ENCODE peak calls at places on chromosomes 11 and 22, in four cellular contexts. E is glomerular endothelial cell, M is mammary epithelial cell, U is GM19239. A is an unnamed sample.

GRCh38 chr11:67438121-67438902 is 830 bp upstream of the PTPRCAP start:
- DNase-seq in E (no peak), M (no peak), U (no peak), A (no peak)

GRCh38 chr22:38713921-38714320 is 8.2 kb downstream of the GTPBP1 start:
- DNase-seq in E (no peak), U (no peak), M (no peak), A (no peak)

GRCh38 chr11:42239102-42239501 is 779.6 kb upstream of the LRRC4C start:
- DNase-seq in E (no peak), M (peak; percentile 78), U (no peak), A (no peak)

GRCh38 chr11:102495161-102496042 is 35.1 kb downstream of the MMP7 start:
- DNase-seq in E (peak; percentile 87), M (peak; percentile 70), U (peak; percentile 21), A (peak; percentile 72)

GRCh38 chr11:119293461-119293860 is 23.5 kb downstream of the MCAM start:
- DNase-seq in E (no peak), M (no peak), U (no peak), A (no peak)

GRCh38 chr22:27074016-27074415 is 416.6 kb downstream of the MIAT start:
- DNase-seq in U (no peak), M (no peak), E (no peak), A (no peak)

GRCh38 chr11:61437496-61437895 is 7.6 kb downstream of the SDHAF2 start:
- DNase-seq in M (no peak), E (no peak), U (no peak), A (no peak)

GRCh38 chr11:9367551-9367950 is 16.9 kb upstream of the IPO7 start:
- DNase-seq in U (no peak), M (no peak), E (no peak), A (no peak)

GRCh38 chr11:73554677-73555320 is 43.1 kb downstream of the FAM168A start:
- DNase-seq in E (no peak), U (no peak), M (no peak), A (no peak)

GRCh38 chr22:44085743-44086741 is 61.9 kb downstream of the PARVB start:
- DNase-seq in U (peak; percentile 48), M (peak; percentile 69), E (peak; percentile 52), A (peak; percentile 55)

GRCh38 chr11:5505363-5506048 is 4.3 kb downstream of the UBQLN3 start:
- DNase-seq in U (no peak), E (no peak), M (no peak), A (peak; percentile 71)

GRCh38 chr11:9069256-9069655 is 22.1 kb downstream of the SCUBE2 start:
- DNase-seq in E (no peak), M (no peak), U (no peak), A (no peak)

GRCh38 chr11:69063671-69064260 is 15.0 kb downstream of the TPCN2 start:
- DNase-seq in E (no peak), U (no peak), M (no peak), A (no peak)

GRCh38 chr11:95517453-95517852 is 272.1 kb downstream of the FAM76B start:
- DNase-seq in U (no peak), M (no peak), E (no peak), A (no peak)

GRCh38 chr11:122656631-122657101 is 1.1 kb downstream of the UBASH3B start:
- DNase-seq in E (no peak), U (no peak), M (peak; percentile 54), A (peak; percentile 18)

GRCh38 chr11:77172666-77172982 is 44.6 kb downstream of the MYO7A start:
- DNase-seq in M (no peak), U (no peak), E (no peak), A (no peak)

GRCh38 chr11:16511109-16511806 is 154.9 kb upstream of the SOX6 start:
- DNase-seq in U (no peak), E (no peak), M (peak; percentile 88), A (no peak)

GRCh38 chr11:94067010-94067409 is 45.9 kb downstream of the HEPHL1 start:
- DNase-seq in M (no peak), U (no peak), E (no peak), A (no peak)

GRCh38 chr11:8006349-8006977 is 19.3 kb downstream of the EIF3F start:
- DNase-seq in E (peak; percentile 37), U (no peak), M (peak; percentile 53), A (peak; percentile 78)

GRCh38 chr22:18984564-18984963 is 48.5 kb upstream of the PRODH start:
- DNase-seq in U (no peak), E (no peak), M (no peak), A (no peak)

GRCh38 chr11:95089620-95090542 is at the start of gene ENDOD1:
- DNase-seq in U (peak; percentile 69), E (no peak), M (peak; percentile 83), A (peak; percentile 18)

GRCh38 chr11:31303644-31304043 is 65.9 kb downstream of the DCDC1 start:
- DNase-seq in U (no peak), E (no peak), M (no peak), A (no peak)

GRCh38 chr11:35166369-35167360 is 27.7 kb downstream of the CD44 start:
- DNase-seq in U (no peak), M (peak; percentile 98), E (peak; percentile 58), A (peak; percentile 98)

GRCh38 chr22:22166941-22167713 is 77.5 kb upstream of the VPREB1 start:
- DNase-seq in M (no peak), E (no peak), U (no peak), A (no peak)

GRCh38 chr11:125062931-125063428 is at the start of gene SLC37A2:
- DNase-seq in M (peak; percentile 81), E (no peak), U (peak; percentile 63), A (peak; percentile 37)

GRCh38 chr11:1568451-1568911 is 3.6 kb downstream of the DUSP8 start:
- DNase-seq in E (no peak), M (no peak), U (peak; percentile 4), A (no peak)

GRCh38 chr11:65695459-65696241 is 16.4 kb upstream of the KAT5 start:
- DNase-seq in M (peak; percentile 57), U (no peak), E (peak; percentile 48), A (peak; percentile 23)

GRCh38 chr11:12706531-12707499 is 32.6 kb downstream of the TEAD1 start:
- DNase-seq in E (no peak), U (no peak), M (no peak), A (no peak)

GRCh38 chr11:68331338-68331947 is 19.1 kb downstream of the LRP5 start:
- DNase-seq in E (no peak), U (no peak), M (no peak), A (no peak)

A was measured in A172.